ENCODE peak calls at places on chromosomes 11 and 22, in six cellular contexts. Q is tibial artery, G is fibroblast of lung, N is brain microvascular endothelial cell, T is NB4, P is AG04450. Z is an unnamed sample.

GRCh38 chr11:1234771-1235614 is 12.1 kb downstream of the MUC5B start:
- DNase-seq in Q (peak; percentile 17), G (no peak), N (no peak), T (no peak), P (no peak), Z (no peak)

GRCh38 chr11:57277845-57278720 is 41.0 kb upstream of the APLNR start:
- DNase-seq in Q (peak; percentile 77), G (peak; percentile 60), N (peak; percentile 80), T (peak; percentile 50), P (peak; percentile 58), Z (peak; percentile 75)

GRCh38 chr11:74325649-74326645 is 14.5 kb upstream of the P4HA3 start:
- DNase-seq in Q (peak; percentile 96), G (peak; percentile 93), N (peak; percentile 55), T (no peak), P (peak; percentile 70), Z (peak; percentile 93)

GRCh38 chr11:2554338-2555240 is 109.8 kb downstream of the KCNQ1 start:
- DNase-seq in Q (no peak), G (no peak), N (no peak), T (no peak), P (no peak), Z (no peak)

GRCh38 chr11:45141171-45141570 is 5.3 kb upstream of the PRDM11 start:
- DNase-seq in Q (no peak), G (no peak), N (no peak), T (no peak), P (no peak), Z (no peak)

GRCh38 chr11:67195971-67196418 is 70.3 kb upstream of the GRK2 start:
- DNase-seq in Q (no peak), G (peak; percentile 71), N (no peak), T (peak; percentile 93), P (no peak), Z (peak; percentile 61)

GRCh38 chr11:27392715-27393114 is 29.7 kb upstream of the CCDC34 start:
- DNase-seq in Q (no peak), G (peak; percentile 95), N (peak; percentile 80), T (no peak), P (peak; percentile 60), Z (peak; percentile 73)

GRCh38 chr11:22792497-22792896 is 37.1 kb downstream of the SVIP start:
- DNase-seq in Q (no peak), G (peak; percentile 82), N (peak; percentile 90), T (peak; percentile 25), P (no peak), Z (peak; percentile 62)

GRCh38 chr11:69691449-69691848 is 12.4 kb downstream of the FGF19 start:
- DNase-seq in Q (no peak), G (no peak), N (no peak), T (no peak), P (no peak), Z (peak; percentile 23)

GRCh38 chr22:22687638-22688500 is 43.5 kb downstream of the GGTLC2 start:
- DNase-seq in Q (no peak), G (peak; percentile 20), N (peak; percentile 66), T (peak; percentile 62), P (peak; percentile 38), Z (peak; percentile 39)

GRCh38 chr11:74636633-74637184 is 44.3 kb downstream of the POLD3 start:
- DNase-seq in Q (no peak), G (peak; percentile 91), N (peak; percentile 58), T (peak; percentile 65), P (peak; percentile 74), Z (peak; percentile 82)

GRCh38 chr11:8707541-8708270 is 25.1 kb downstream of the RPL27A start:
- DNase-seq in Q (peak; percentile 48), G (peak; percentile 84), N (no peak), T (no peak), P (no peak), Z (peak; percentile 15)

GRCh38 chr22:49212466-49212865 is 615.2 kb downstream of the BRD1 start:
- DNase-seq in Q (peak; percentile 5), G (no peak), N (no peak), T (no peak), P (no peak), Z (no peak)

GRCh38 chr22:49212002-49212401 is 615.7 kb downstream of the BRD1 start:
- DNase-seq in Q (peak; percentile 10), G (no peak), N (no peak), T (no peak), P (no peak), Z (no peak)

GRCh38 chr22:49215840-49216239 is 611.8 kb downstream of the BRD1 start:
- DNase-seq in Q (peak; percentile 7), G (no peak), N (no peak), T (no peak), P (no peak), Z (no peak)

GRCh38 chr22:49214976-49215375 is 612.7 kb downstream of the BRD1 start:
- DNase-seq in Q (peak; percentile 7), G (no peak), N (no peak), T (no peak), P (no peak), Z (no peak)

GRCh38 chr22:49213731-49214352 is 613.8 kb downstream of the BRD1 start:
- DNase-seq in Q (no peak), G (no peak), N (no peak), T (no peak), P (no peak), Z (no peak)
- TF ChIP-seq CTCF in Q (no peak), G (no peak), N (no peak), T (peak; percentile 8), P (no peak), Z (no peak)

GRCh38 chr11:113876798-113877672 is 1.7 kb upstream of the USP28 start:
- DNase-seq in Q (no peak), G (no peak), N (no peak), T (peak; percentile 15), P (no peak), Z (no peak)

GRCh38 chr11:113876074-113876797 is 864 bp upstream of the USP28 start:
- DNase-seq in Q (no peak), G (no peak), N (no peak), T (peak; percentile 72), P (no peak), Z (no peak)

GRCh38 chr11:113874920-113875413 is 405 bp downstream of the USP28 start:
- DNase-seq in Q (peak; percentile 45), G (no peak), N (peak; percentile 6), T (no peak), P (no peak), Z (peak; percentile 39)

GRCh38 chr11:113874096-113874919 is 1.1 kb downstream of the USP28 start:
- DNase-seq in Q (no peak), G (peak; percentile 8), N (no peak), T (peak; percentile 52), P (no peak), Z (peak; percentile 35)

DNA sequence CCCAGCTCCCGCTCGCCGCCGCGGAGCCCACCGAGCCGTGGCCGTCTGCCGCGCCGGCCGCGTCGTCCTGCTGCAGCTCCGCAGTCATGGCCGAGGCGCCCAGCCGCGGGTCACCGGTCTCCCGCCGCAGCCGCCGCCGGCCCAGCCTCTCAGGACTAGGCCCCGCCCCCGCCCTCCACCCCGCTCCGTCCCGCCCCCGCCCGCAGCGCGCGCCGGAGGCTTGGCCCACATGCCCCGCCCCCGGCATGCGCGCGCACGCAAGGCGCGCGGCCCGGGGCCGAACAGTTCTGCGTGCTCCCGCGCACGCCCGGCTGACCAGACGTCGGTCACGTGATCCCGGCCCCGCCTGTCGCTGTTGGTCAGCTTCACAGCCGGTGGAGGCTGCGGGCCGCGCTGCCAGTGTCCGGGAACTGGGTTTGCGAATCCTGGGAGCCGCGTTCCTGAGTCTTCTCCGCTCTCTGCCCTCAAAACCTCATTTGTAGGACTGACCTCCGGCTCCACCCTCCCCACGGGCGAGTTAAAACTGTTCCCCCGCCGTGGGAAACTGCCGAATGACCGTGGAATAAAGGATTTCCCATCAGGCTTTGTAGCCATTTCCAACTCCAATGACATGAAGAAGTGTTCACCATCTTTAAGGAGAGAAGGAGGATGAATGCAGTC is at the start of gene USP28:
- DNase-seq in Q (peak; percentile 97), G (peak; percentile 94), N (peak; percentile 94), T (peak; percentile 97), P (peak; percentile 87), Z (peak; percentile 97)
- H3K4me3 ChIP-seq in Q (peak within 1 kb of the TSS; percentile 80), G (peak within 1 kb of the TSS; percentile 86), N (peak within 1 kb of the TSS; percentile 73), T (peak within 1 kb of the TSS; percentile 99), P (peak within 1 kb of the TSS; percentile 71), Z (peak within 1 kb of the TSS; percentile 77)

GRCh38 chr11:79413258-79413657 is 27.6 kb downstream of the TENM4 start:
- DNase-seq in Q (peak; percentile 86), G (peak; percentile 92), N (peak; percentile 87), T (peak; percentile 16), P (peak; percentile 81), Z (peak; percentile 92)
- TF ChIP-seq CTCF in Q (no peak), G (no peak), N (no peak), T (no peak), P (no peak), Z (no peak)

DNA sequence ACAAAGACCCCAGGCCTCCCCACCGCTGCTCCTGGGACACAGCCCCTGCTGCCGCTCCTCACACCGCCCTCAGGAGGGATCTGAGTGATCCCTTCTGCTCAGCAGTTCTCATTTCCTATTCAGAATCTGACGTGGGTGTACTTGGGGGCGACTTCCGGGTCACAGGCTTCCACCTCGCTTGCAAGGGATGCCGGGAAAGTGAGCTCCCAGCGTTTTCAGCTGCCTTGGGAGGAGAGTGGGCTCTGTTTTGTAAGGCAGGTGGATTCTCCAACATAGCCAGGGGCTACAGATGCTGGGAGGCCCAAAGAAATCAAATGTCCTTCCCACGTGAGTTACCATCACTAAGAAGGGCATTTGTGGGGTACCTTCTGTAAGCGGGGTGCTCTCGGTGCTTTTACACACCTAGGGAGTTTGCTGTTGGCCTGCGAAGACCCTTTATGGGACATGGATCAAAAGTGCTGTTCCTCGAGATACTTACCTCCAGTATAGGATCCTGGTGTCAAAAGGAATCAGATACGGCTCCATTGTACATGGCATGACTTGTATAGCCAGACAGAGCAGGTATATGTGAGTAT is 9.7 kb upstream of the LRRC10B start:
- DNase-seq in Q (no peak), G (no peak), N (no peak), T (no peak), P (no peak), Z (no peak)
- H3K4me3 ChIP-seq in Q (no peak overlapping the region), G (no peak overlapping the region), N (no peak overlapping the region), T (no peak overlapping the region), P (no peak overlapping the region), Z (no peak overlapping the region)

GRCh38 chr22:36871669-36872081 is 10.9 kb downstream of the NCF4 start:
- DNase-seq in Q (no peak), G (no peak), N (no peak), T (no peak), P (no peak), Z (no peak)
- TF ChIP-seq CTCF in Q (no peak), G (no peak), N (no peak), T (no peak), P (no peak), Z (no peak)